ENCODE peak calls at places on chromosome 1, in nine cellular contexts. V, N, U, C, T, K, G, S and H are unnamed samples.

GRCh38 chr1:234928642-234929041 is 200.0 kb downstream of the TOMM20 start:
- DNase-seq in V (no peak), N (no peak), U (no peak), C (no peak), T (no peak), K (no peak), G (no peak), S (no peak), H (no peak)

GRCh38 chr1:219477861-219478260 is 135.0 kb downstream of the ZC3H11B start:
- DNase-seq in V (no peak), N (peak), U (no peak), C (no peak), T (no peak), K (no peak), G (no peak), S (no peak), H (no peak)

GRCh38 chr1:224459051-224459450 is 24.5 kb upstream of the WDR26 start:
- DNase-seq in V (no peak), N (no peak), U (no peak), C (no peak), T (no peak), K (no peak), G (no peak), S (no peak), H (no peak)

GRCh38 chr1:1610796-1611597 is 4.3 kb upstream of the MIB2 start:
- DNase-seq in V (no peak), N (no peak), U (no peak), C (no peak), T (no peak), K (no peak), G (peak), S (no peak), H (no peak)

GRCh38 chr1:11158720-11159321 is 30.3 kb upstream of the ANGPTL7 start:
- DNase-seq in V (peak), N (peak), U (no peak), C (no peak), T (no peak), K (no peak), G (no peak), S (no peak), H (peak)

GRCh38 chr1:245585252-245585959 is 430.6 kb downstream of the KIF26B start:
- DNase-seq in V (peak), N (peak), U (no peak), C (no peak), T (no peak), K (no peak), G (no peak), S (peak), H (peak)

GRCh38 chr1:201763439-201764140 is 65.4 kb upstream of the IPO9 start:
- DNase-seq in V (no peak), N (peak), U (no peak), C (no peak), T (no peak), K (no peak), G (no peak), S (no peak), H (peak)

GRCh38 chr1:172456344-172456769 is 12.5 kb upstream of the PIGC start:
- DNase-seq in V (no peak), N (no peak), U (no peak), C (no peak), T (no peak), K (no peak), G (no peak), S (no peak), H (no peak)

GRCh38 chr1:70509996-70510876 is 99.2 kb downstream of the CTH start:
- DNase-seq in V (peak), N (peak), U (no peak), C (no peak), T (peak), K (peak), G (no peak), S (peak), H (peak)